ENCODE peak calls at places on chromosomes 3 and 15, in eight cellular contexts. C is spleen, D is left ventricle myocardium inferior, F is GM23248, U is tibial nerve, T is uterus, S is brain microvascular endothelial cell, L is IMR-90. Y is an unnamed sample.
A peak's percentile ranks its signal among the peaks of the same experiment; 100 is the strongest.

GRCh38 chr3:161104561-161105551 is at the start of gene B3GALNT1:
- DNase-seq in C (peak; percentile 87), D (peak; percentile 61), F (peak; percentile 56), U (peak; percentile 16), T (peak; percentile 21), S (peak; percentile 32), L (peak; percentile 50), Y (peak; percentile 85)

GRCh38 chr3:24521306-24522154 is 26.9 kb upstream of the THRB start:
- DNase-seq in C (peak; percentile 90), D (peak; percentile 76), F (peak; percentile 80), U (peak; percentile 16), T (peak; percentile 27), S (no peak), L (no peak), Y (peak; percentile 72)

GRCh38 chr15:98881526-98882517 is 125.8 kb downstream of the PGPEP1L start:
- DNase-seq in C (no peak), D (no peak), F (peak; percentile 79), U (no peak), T (peak; percentile 53), S (no peak), L (peak; percentile 72), Y (peak; percentile 39)

GRCh38 chr3:12424635-12425319 is 59.5 kb upstream of the TSEN2 start:
- DNase-seq in C (no peak), D (no peak), F (no peak), U (no peak), T (no peak), S (peak; percentile 22), L (no peak), Y (no peak)

GRCh38 chr15:46900992-46901391 is 816.3 kb upstream of the SEMA6D start:
- DNase-seq in C (no peak), D (no peak), F (no peak), U (no peak), T (no peak), S (no peak), L (no peak), Y (no peak)

GRCh38 chr3:28050895-28051294 is 190.5 kb upstream of the CMC1 start:
- DNase-seq in C (no peak), D (no peak), F (peak; percentile 85), U (no peak), T (no peak), S (peak; percentile 12), L (peak; percentile 5), Y (no peak)

GRCh38 chr3:38645601-38646000 is 3.9 kb downstream of the SCN5A start:
- DNase-seq in C (peak; percentile 36), D (peak; percentile 66), F (no peak), U (no peak), T (no peak), S (no peak), L (no peak), Y (no peak)

GRCh38 chr15:60795889-60796288 is 316.9 kb upstream of the ICE2 start:
- DNase-seq in C (no peak), D (no peak), F (no peak), U (no peak), T (no peak), S (no peak), L (no peak), Y (no peak)

GRCh38 chr3:15753056-15753710 is 44.6 kb downstream of the ANKRD28 start:
- DNase-seq in C (no peak), D (no peak), F (no peak), U (no peak), T (no peak), S (no peak), L (no peak), Y (no peak)

GRCh38 chr15:31869640-31870335 is 160.5 kb upstream of the CHRNA7 start:
- DNase-seq in C (peak; percentile 87), D (no peak), F (peak; percentile 38), U (no peak), T (no peak), S (no peak), L (no peak), Y (peak; percentile 12)

GRCh38 chr15:52183562-52184173 is 7.5 kb downstream of the GNB5 start:
- DNase-seq in C (no peak), D (no peak), F (peak; percentile 70), U (peak; percentile 34), T (no peak), S (peak; percentile 40), L (peak; percentile 39), Y (no peak)

GRCh38 chr3:74599564-74599963 is 14.9 kb downstream of the CNTN3 start:
- DNase-seq in C (no peak), D (no peak), F (peak; percentile 81), U (no peak), T (no peak), S (no peak), L (peak; percentile 50), Y (no peak)

GRCh38 chr3:188031106-188031505 is 122.9 kb upstream of the LPP start:
- DNase-seq in C (no peak), D (no peak), F (no peak), U (no peak), T (no peak), S (no peak), L (no peak), Y (no peak)

GRCh38 chr3:9395570-9396300 is 1.7 kb upstream of the SETD5 start:
- DNase-seq in C (no peak), D (no peak), F (peak; percentile 48), U (no peak), T (no peak), S (no peak), L (no peak), Y (no peak)

GRCh38 chr3:3286014-3286413 is 106.5 kb upstream of the CRBN start:
- DNase-seq in C (no peak), D (no peak), F (no peak), U (no peak), T (no peak), S (no peak), L (no peak), Y (no peak)

GRCh38 chr3:106699093-106699492 is 678.1 kb upstream of the CCDC54 start:
- DNase-seq in C (no peak), D (no peak), F (no peak), U (no peak), T (no peak), S (no peak), L (no peak), Y (no peak)

GRCh38 chr3:170528731-170529130 is 57.1 kb downstream of the SLC7A14 start:
- DNase-seq in C (no peak), D (no peak), F (no peak), U (no peak), T (no peak), S (no peak), L (no peak), Y (no peak)

GRCh38 chr15:39654308-39654707 is 73.4 kb downstream of the THBS1 start:
- DNase-seq in C (no peak), D (no peak), F (no peak), U (no peak), T (no peak), S (no peak), L (no peak), Y (no peak)

GRCh38 chr15:63986751-63987341 is 59.4 kb downstream of the DAPK2 start:
- DNase-seq in C (peak; percentile 87), D (no peak), F (peak; percentile 53), U (no peak), T (no peak), S (no peak), L (no peak), Y (no peak)

GRCh38 chr15:32919749-32920414 is 202.1 kb downstream of the GREM1 start:
- DNase-seq in C (no peak), D (no peak), F (peak; percentile 98), U (no peak), T (no peak), S (peak; percentile 84), L (peak; percentile 99), Y (no peak)

GRCh38 chr3:107283948-107284347 is 93.3 kb upstream of the CCDC54 start:
- DNase-seq in C (no peak), D (no peak), F (no peak), U (no peak), T (no peak), S (peak; percentile 41), L (no peak), Y (no peak)

GRCh38 chr3:190322604-190323240 is 476 bp upstream of the CLDN1 start:
- DNase-seq in C (no peak), D (no peak), F (no peak), U (peak; percentile 28), T (peak; percentile 65), S (peak; percentile 11), L (no peak), Y (no peak)
- H3K27me3 ChIP-seq in C (peaks cover 18% of the 10 kb centered on the region), D (peaks cover 34% of the 10 kb centered on the region), F (no peaks in the 10 kb centered on the region), U (no peaks in the 10 kb centered on the region), T (no peaks in the 10 kb centered on the region), S (no peaks in the 10 kb centered on the region), L (no peaks in the 10 kb centered on the region), Y (no peaks in the 10 kb centered on the region)

GRCh38 chr15:66763186-66764066 is 61.4 kb downstream of the SMAD6 start:
- DNase-seq in C (peak; percentile 81), D (peak; percentile 92), F (peak; percentile 66), U (peak; percentile 44), T (peak; percentile 72), S (no peak), L (no peak), Y (peak; percentile 97)
- H3K27me3 ChIP-seq in C (no peaks in the 10 kb centered on the region), D (no peaks in the 10 kb centered on the region), F (no peaks in the 10 kb centered on the region), U (no peaks in the 10 kb centered on the region), T (no peaks in the 10 kb centered on the region), S (no peaks in the 10 kb centered on the region), L (no peaks in the 10 kb centered on the region), Y (no peaks in the 10 kb centered on the region)

DNA sequence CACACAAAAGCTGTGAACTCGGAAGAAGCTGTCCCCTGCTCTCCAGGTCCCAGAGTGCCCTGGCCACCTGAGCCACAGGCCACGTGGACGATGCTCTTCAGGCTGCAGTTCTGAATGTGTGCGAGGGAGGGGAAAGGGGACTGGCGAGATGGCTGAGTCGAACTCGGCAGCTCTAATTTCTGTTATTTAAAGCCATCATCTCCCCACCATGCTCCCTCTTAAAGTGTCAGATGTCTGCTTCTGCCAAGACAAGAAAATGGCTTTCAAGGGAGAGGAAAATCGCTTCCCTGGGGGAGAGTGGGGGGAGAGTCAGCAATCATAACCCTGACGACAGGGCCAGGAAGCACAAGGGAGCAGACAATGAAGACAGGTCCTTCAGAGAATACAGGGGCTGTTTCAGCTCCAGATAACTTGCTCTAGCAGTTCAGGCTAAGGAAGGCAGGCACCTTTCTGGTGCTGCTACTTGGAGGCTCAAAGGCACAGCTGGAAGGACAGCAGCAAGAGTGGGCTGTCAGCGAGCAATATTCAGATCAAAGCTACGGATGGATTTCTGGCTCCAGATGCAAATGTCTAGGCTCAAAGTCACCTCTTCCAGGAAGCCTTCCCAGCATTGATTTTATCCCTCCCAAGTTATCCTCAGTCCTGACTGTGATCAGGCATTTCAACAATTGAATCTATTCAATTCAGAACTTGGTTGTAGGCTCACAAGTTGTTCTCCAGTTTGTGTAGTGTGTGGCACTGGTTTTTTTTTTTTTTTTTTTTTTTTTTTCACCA is 15.5 kb upstream of the CCDC33 start:
- DNase-seq in C (no peak), D (no peak), F (no peak), U (no peak), T (no peak), S (no peak), L (no peak), Y (no peak)
- H3K27me3 ChIP-seq in C (no peaks in the 10 kb centered on the region), D (peaks cover 33% of the 10 kb centered on the region), F (no peaks in the 10 kb centered on the region), U (no peaks in the 10 kb centered on the region), T (no peaks in the 10 kb centered on the region), S (no peaks in the 10 kb centered on the region), L (peaks cover 64% of the 10 kb centered on the region), Y (no peaks in the 10 kb centered on the region)

DNA sequence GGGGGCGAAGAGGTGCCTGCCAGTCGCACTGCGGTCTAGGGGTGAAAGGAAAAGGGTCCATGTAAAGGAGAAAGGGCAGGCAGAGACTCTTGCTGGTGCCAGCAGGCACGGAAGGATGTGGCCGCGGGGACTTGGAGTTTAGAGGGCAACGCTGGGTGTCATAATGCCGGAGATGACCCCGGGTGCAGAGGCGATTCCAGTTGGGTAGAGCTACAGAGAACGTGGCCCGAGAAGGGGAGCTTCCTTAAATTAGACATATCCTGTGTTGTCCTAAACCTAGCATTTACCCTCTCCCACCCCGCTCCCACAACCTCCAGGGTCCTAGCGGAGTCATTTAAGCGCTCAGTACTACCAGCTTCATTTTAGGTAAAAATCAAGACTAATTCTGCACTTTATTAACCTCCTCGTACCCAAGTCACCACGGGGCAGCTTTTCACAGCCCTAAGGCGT is 245.7 kb upstream of the TOPAZ1 start:
- DNase-seq in C (no peak), D (no peak), F (peak; percentile 13), U (no peak), T (no peak), S (no peak), L (no peak), Y (no peak)
- H3K27me3 ChIP-seq in C (peaks cover 95% of the 10 kb centered on the region), D (peaks cover 100% of the 10 kb centered on the region), F (peaks cover 65% of the 10 kb centered on the region), U (no peaks in the 10 kb centered on the region), T (peaks cover 7% of the 10 kb centered on the region), S (peaks cover 18% of the 10 kb centered on the region), L (peaks cover 70% of the 10 kb centered on the region), Y (no peaks in the 10 kb centered on the region)

Y was measured in right cardiac atrium.